ENCODE peak calls at places on chromosome 10, in seven cellular contexts. P is kidney tubule cell; B is stimulated activated CD8-positive, alpha-beta memory T cell treated with anti-CD3 and anti-CD28 coated beads, Interleukin-2, amount 100 ng/mL, for 48 hours; R is dermis microvascular lymphatic vessel endothelial cell; N is NT2/D1; C is left colon; T is endothelial cell. K is an unnamed sample.

GRCh38 chr10:121183241-121183640 is 332.1 kb downstream of the WDR11 start:
- DNase-seq in N (no peak), R (no peak), B (no peak), P (no peak), T (no peak), C (no peak), K (no peak)

GRCh38 chr10:131111474-131112080 is 199.9 kb downstream of the TCERG1L start:
- DNase-seq in T (no peak), P (no peak), R (no peak), B (no peak), N (no peak), C (no peak), K (no peak)

GRCh38 chr10:15719899-15720634 is at the start of gene ITGA8:
- DNase-seq in N (no peak), B (peak; percentile 3), C (peak; percentile 31), R (peak; percentile 17), T (peak; percentile 72), P (no peak), K (no peak)

GRCh38 chr10:99788598-99789259 is 6.3 kb downstream of the ABCC2 start:
- DNase-seq in R (no peak), T (no peak), N (no peak), P (peak; percentile 57), C (no peak), B (no peak), K (peak; percentile 33)

GRCh38 chr10:133125901-133126300 is 34.1 kb upstream of the KNDC1 start:
- DNase-seq in B (no peak), T (no peak), C (no peak), P (no peak), R (no peak), N (no peak), K (no peak)

GRCh38 chr10:10513067-10513466 is 504.6 kb upstream of the CELF2 start:
- DNase-seq in B (no peak), P (no peak), C (no peak), T (no peak), N (no peak), R (no peak), K (no peak)

GRCh38 chr10:22612316-22612715 is 102.1 kb downstream of the PIP4K2A start:
- DNase-seq in T (no peak), B (no peak), C (no peak), N (no peak), P (no peak), R (no peak), K (no peak)

GRCh38 chr10:89540550-89540949 is 5.2 kb upstream of the SLC16A12 start:
- DNase-seq in T (no peak), R (no peak), C (no peak), P (peak; percentile 48), B (no peak), N (no peak), K (no peak)

GRCh38 chr10:11901036-11901301 is 77.8 kb downstream of the PROSER2 start:
- DNase-seq in B (no peak), R (no peak), N (no peak), C (no peak), T (no peak), P (no peak), K (no peak)

GRCh38 chr10:44993226-44993921 is 7.3 kb upstream of the ZNF22 start:
- DNase-seq in T (peak; percentile 1), C (peak; percentile 3), N (no peak), P (no peak), B (no peak), R (no peak), K (peak; percentile 26)

GRCh38 chr10:3401491-3401938 is 228.9 kb upstream of the PITRM1 start:
- DNase-seq in C (no peak), P (peak; percentile 77), R (no peak), T (no peak), N (no peak), B (no peak), K (no peak)

GRCh38 chr10:52997007-52997406 is 224.4 kb upstream of the MBL2 start:
- DNase-seq in P (no peak), R (no peak), T (no peak), N (no peak), C (no peak), B (no peak), K (no peak)

K was measured in lung.